ENCODE peak calls at places on chromosomes 5 and 9, in seven cellular contexts. X is endothelial cell of umbilical vein; R is tibial nerve; P is frontal cortex; O is uterus; K is CD8-positive, alpha-beta T cell; J is tibial artery. S is an unnamed sample.

GRCh38 chr5:97365173-97365845 is 182.3 kb upstream of the RIOK2 start:
- DNase-seq in J (no peak), X (no peak), P (no peak), K (no peak), O (no peak), R (no peak), S (no peak)

GRCh38 chr5:154472871-154473580 is 5.0 kb downstream of the HAND1 start:
- DNase-seq in J (no peak), X (no peak), O (no peak), K (no peak), R (no peak), P (no peak), S (no peak)

GRCh38 chr5:134227259-134227658 is 1.4 kb upstream of the PPP2CA start:
- DNase-seq in X (no peak), J (no peak), K (no peak), O (peak), P (no peak), R (no peak), S (no peak)

GRCh38 chr9:115213777-115214428 is 95.9 kb upstream of the TNC start:
- DNase-seq in X (no peak), R (no peak), K (no peak), O (peak), J (no peak), P (no peak), S (no peak)

GRCh38 chr5:172455087-172455381 is 709 bp upstream of the SH3PXD2B start:
- DNase-seq in P (no peak), X (peak), J (no peak), R (no peak), K (no peak), O (no peak), S (no peak)

GRCh38 chr5:10702040-10702629 is 58.9 kb downstream of the DAP start:
- DNase-seq in P (no peak), J (no peak), X (peak), K (no peak), R (no peak), O (no peak), S (no peak)

GRCh38 chr9:76023715-76024195 is 133.3 kb downstream of the PCSK5 start:
- DNase-seq in P (no peak), K (no peak), X (no peak), R (no peak), J (no peak), O (no peak), S (no peak)

GRCh38 chr9:89750117-89750551 is 145.3 kb downstream of the GADD45G start:
- DNase-seq in X (no peak), K (no peak), J (no peak), O (peak), P (no peak), R (no peak), S (no peak)

GRCh38 chr9:70121818-70122436 is 78.3 kb downstream of the MAMDC2 start:
- DNase-seq in O (no peak), K (no peak), J (peak), R (no peak), P (no peak), X (no peak), S (no peak)

GRCh38 chr5:162558120-162558519 is 490.5 kb downstream of the GABRG2 start:
- DNase-seq in O (no peak), P (no peak), K (no peak), X (no peak), J (no peak), R (no peak), S (no peak)

GRCh38 chr9:131845286-131846011 is 105.6 kb upstream of the RAPGEF1 start:
- DNase-seq in P (no peak), J (no peak), K (no peak), R (no peak), O (no peak), X (no peak), S (no peak)

GRCh38 chr5:180439911-180440769 is 54.0 kb upstream of the CNOT6 start:
- DNase-seq in R (no peak), X (no peak), J (no peak), O (no peak), P (no peak), K (no peak), S (no peak)

GRCh38 chr5:36438765-36439501 is 137.2 kb upstream of the RANBP3L start:
- DNase-seq in O (no peak), X (no peak), P (no peak), K (no peak), J (no peak), R (no peak), S (no peak)